ENCODE peak calls at places on chromosome 21, in ten cellular contexts. O, P, G, W, T, E, B, J, F and N are unnamed samples.

GRCh38 chr21:18951291-18952038 is 547.9 kb upstream of the TMPRSS15 start:
- DNase-seq in E (no peak), B (peak), G (no peak), W (peak), T (peak), J (no peak), O (no peak), F (no peak), P (no peak), N (peak)

GRCh38 chr21:17513214-17514123 is 626 bp downstream of the CXADR start:
- DNase-seq in T (peak), P (no peak), J (no peak), B (peak), E (peak), G (no peak), O (peak), F (peak), W (no peak), N (peak)

GRCh38 chr21:46603228-46603627 is 1.7 kb downstream of the S100B start:
- DNase-seq in G (no peak), W (no peak), T (no peak), P (no peak), F (no peak), E (no peak), B (no peak), J (no peak), O (no peak), N (no peak)

GRCh38 chr21:15514073-15514946 is 215.5 kb upstream of the USP25 start:
- DNase-seq in F (no peak), W (no peak), P (no peak), T (peak), B (no peak), E (no peak), O (no peak), J (no peak), G (no peak), N (no peak)

GRCh38 chr21:20377250-20377649 is 621.0 kb upstream of the NCAM2 start:
- DNase-seq in P (no peak), T (no peak), O (no peak), J (no peak), E (no peak), B (no peak), F (no peak), W (no peak), G (no peak), N (peak)

GRCh38 chr21:36550761-36551160 is 70.8 kb upstream of the CLDN14 start:
- DNase-seq in G (peak), J (no peak), B (peak), W (no peak), E (no peak), F (no peak), T (no peak), O (no peak), P (peak), N (no peak)

GRCh38 chr21:43954042-43954441 is 58.1 kb upstream of the TRAPPC10 start:
- DNase-seq in E (no peak), G (no peak), T (no peak), F (no peak), B (no peak), J (no peak), P (no peak), O (no peak), W (no peak), N (no peak)

GRCh38 chr21:37766104-37766503 is 150.2 kb downstream of the KCNJ6 start:
- DNase-seq in J (no peak), W (no peak), G (no peak), E (no peak), O (no peak), F (no peak), P (no peak), B (no peak), T (no peak), N (no peak)

GRCh38 chr21:36047139-36047538 is 13.2 kb downstream of the SETD4 start:
- DNase-seq in F (no peak), P (no peak), E (no peak), B (no peak), O (no peak), G (no peak), W (no peak), J (no peak), T (no peak), N (no peak)

GRCh38 chr21:35982717-35983116 is 77.6 kb downstream of the SETD4 start:
- DNase-seq in J (no peak), B (no peak), P (no peak), E (no peak), G (no peak), W (no peak), F (no peak), O (no peak), T (no peak), N (peak)

GRCh38 chr21:14581902-14582457 is 35.9 kb upstream of the SAMSN1 start:
- DNase-seq in E (no peak), G (no peak), P (no peak), O (no peak), T (no peak), W (no peak), F (no peak), J (no peak), B (no peak), N (no peak)

GRCh38 chr21:25338415-25338814 is 268.9 kb downstream of the MRPL39 start:
- DNase-seq in O (no peak), T (no peak), W (no peak), B (no peak), G (no peak), F (no peak), J (no peak), P (no peak), E (no peak), N (no peak)

GRCh38 chr21:46515109-46515508 is 56.4 kb downstream of the DIP2A start:
- DNase-seq in G (no peak), O (no peak), F (no peak), T (no peak), P (no peak), E (peak), W (no peak), B (peak), J (no peak), N (no peak)

GRCh38 chr21:34129039-34129891 is 55.9 kb downstream of the MRPS6 start:
- DNase-seq in B (peak), E (peak), G (no peak), J (no peak), P (peak), F (no peak), W (peak), O (no peak), T (no peak), N (no peak)
- H3K4me3 ChIP-seq in B (peak), E (no peak), G (no peak), J (no peak), P (peak), F (no peak), W (no peak), O (peak), T (no peak), N (no peak)

DNA sequence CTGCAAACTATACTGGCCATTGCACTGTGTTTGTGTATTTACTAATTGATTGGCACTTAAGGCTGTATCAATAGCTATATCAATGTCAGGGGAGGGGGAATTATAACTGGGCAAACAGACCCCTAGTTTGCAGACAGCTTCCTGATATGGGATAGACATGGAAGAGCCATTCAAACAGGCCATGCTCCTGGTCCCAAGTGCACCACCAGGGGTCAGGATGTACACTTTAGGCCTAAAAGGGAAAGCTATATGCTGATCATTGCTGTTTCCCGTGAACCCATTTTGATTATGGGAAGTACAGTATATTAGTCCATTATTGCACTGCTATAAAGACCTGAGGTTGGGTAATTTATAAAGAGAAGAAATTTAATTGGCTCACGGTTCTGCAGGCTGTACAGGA is 125.0 kb upstream of the BACE2 start:
- DNase-seq in J (no peak), P (no peak), W (no peak), O (no peak), F (no peak), G (no peak), B (no peak), T (no peak), E (no peak), N (no peak)
- TF ChIP-seq CTCF in J (no peak), P (peak), W (no peak), O (no peak), F (peak), G (no peak), B (no peak), T (peak), E (no peak), N (peak)

DNA sequence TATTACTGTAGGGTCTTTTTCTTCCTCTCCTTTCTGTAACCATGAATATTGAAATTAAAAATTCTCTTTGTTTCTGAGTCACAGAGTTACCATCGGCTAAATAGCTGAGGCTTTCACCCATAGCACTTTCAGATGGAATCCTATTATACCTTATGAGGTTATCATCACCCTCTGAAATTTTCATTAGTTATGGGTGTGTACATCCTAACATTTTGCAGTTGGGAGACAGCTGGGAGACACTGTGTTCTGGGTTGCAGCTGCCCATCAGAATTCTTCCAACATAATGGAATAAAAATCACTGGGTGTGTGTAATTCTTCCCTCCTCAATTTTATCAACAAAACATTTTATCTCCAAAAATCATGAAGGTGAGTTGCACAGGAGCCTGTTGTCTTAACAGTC is 17.5 kb downstream of the CYYR1 start:
- DNase-seq in P (no peak), E (no peak), W (no peak), F (no peak), G (no peak), B (no peak), T (no peak), J (no peak), O (no peak), N (no peak)
- H3K4me3 ChIP-seq in P (no peak), E (no peak), W (no peak), F (no peak), G (no peak), B (no peak), T (no peak), J (no peak), O (no peak), N (no peak)

GRCh38 chr21:32425628-32426027 is 13.1 kb downstream of the EVA1C start:
- DNase-seq in O (no peak), G (no peak), J (no peak), T (no peak), P (no peak), W (no peak), B (no peak), E (no peak), F (no peak), N (no peak)
- TF ChIP-seq CTCF in O (no peak), G (no peak), J (no peak), T (no peak), P (no peak), W (no peak), B (no peak), E (no peak), F (no peak), N (no peak)

DNA sequence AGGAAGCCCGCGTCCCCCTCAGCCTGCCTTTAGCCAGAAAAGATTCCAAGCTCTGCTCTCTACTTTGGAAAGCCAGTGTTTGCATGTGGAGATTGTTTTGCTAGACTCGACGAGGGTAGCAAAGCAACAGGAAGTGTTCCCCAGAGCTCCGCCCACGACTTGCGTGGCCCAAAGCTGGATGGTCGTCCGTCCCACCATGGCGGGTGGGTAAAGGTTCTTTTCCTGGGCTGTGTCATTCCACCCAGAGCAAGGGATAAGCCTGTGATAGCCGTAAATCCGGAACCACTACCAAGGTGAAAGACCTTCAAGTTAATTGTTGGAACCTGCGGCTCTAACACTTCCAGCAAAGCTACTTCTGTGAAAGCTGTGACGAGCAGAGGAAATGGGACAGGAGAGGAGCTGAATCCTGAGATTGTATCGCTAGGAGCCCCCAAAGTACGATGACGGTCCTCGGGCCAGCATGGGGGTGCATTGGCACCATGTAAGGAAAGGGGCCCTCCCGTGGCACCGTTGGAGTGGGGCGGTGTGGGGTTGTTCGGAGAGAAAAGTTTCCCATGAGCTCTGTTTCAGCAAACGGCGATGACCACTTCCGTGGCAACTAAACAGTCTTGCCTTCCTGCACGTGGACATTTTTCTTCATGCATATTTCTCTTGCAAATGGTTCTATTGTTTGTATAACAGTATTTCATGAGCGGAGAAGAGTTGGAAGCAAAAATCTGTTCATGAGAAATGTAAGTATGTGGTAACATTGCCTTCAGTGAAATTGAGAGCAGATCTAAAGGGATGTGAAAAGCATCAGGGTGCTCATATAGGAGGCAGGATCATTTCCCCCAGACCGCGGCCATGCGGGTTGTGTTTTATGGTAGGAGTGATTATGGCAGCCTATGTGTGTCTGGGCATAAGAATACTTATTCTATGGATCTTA is 8.3 kb downstream of the MX2 start:
- DNase-seq in E (no peak), W (no peak), J (no peak), T (no peak), P (no peak), G (no peak), F (no peak), O (no peak), B (no peak), N (no peak)
- H3K4me3 ChIP-seq in E (peak), W (no peak), J (no peak), T (no peak), P (no peak), G (peak), F (peak), O (peak), B (no peak), N (no peak)

GRCh38 chr21:39208624-39209333 is 25.5 kb upstream of the PSMG1 start:
- DNase-seq in P (no peak), G (no peak), J (no peak), O (no peak), W (no peak), F (no peak), B (no peak), E (no peak), T (no peak), N (peak)

GRCh38 chr21:39209334-39209688 is 26.1 kb upstream of the PSMG1 start:
- DNase-seq in J (no peak), G (no peak), O (no peak), F (no peak), W (no peak), E (no peak), B (no peak), T (no peak), P (no peak), N (no peak)

GRCh38 chr21:39204134-39204533 is 20.9 kb upstream of the PSMG1 start:
- DNase-seq in T (no peak), E (no peak), P (no peak), W (no peak), O (no peak), J (no peak), F (no peak), G (no peak), B (no peak), N (no peak)
- TF ChIP-seq CTCF in T (peak), E (no peak), P (no peak), W (peak), O (no peak), J (no peak), F (no peak), G (no peak), B (peak), N (no peak)

DNA sequence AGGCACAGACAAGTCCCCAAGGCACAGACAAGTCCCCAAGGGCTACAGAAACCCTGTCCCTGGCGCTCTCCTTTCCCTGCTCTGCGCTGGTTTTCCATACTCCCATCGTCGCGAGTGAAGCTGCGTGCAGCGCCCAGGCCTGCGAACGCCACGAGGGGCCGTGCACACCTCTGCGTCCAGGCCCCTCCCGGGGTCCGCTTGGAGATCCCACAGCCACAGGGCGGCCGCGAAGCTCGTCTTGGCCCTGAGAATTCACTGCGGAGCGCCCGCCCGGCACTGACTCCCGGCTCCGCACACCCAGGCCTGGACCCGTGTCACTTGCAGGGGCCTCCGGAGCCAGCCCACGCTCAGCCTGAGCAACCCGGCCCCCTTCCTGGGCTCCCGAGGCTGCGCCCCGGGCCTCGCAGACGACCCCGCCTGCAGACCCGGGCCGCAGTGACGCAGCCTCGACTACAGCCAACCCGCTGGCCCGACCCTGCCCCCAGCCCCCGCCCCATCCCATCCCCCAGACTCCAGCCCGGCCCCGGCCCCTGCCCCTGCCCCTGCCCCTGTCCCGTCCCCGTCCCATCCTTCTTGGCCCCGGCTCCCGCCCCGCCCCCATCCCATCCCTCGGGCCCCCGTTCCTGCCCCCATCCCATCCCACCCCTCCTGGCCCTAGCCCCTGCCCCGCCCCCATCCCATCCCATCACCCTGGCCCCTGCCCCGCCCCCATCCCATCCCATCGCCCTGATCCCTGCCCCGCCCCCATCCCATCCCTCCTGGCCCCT is 841 bp downstream of the POFUT2 start:
- DNase-seq in B (no peak), E (no peak), W (no peak), P (no peak), G (peak), J (peak), O (peak), F (peak), T (no peak), N (no peak)
- H3K4me3 ChIP-seq in B (peak), E (peak), W (peak), P (peak), G (peak), J (peak), O (peak), F (peak), T (peak), N (peak)

GRCh38 chr21:42537106-42537742 is 23.6 kb downstream of the SLC37A1 start:
- DNase-seq in O (no peak), W (no peak), G (peak), J (no peak), P (no peak), E (no peak), T (peak), B (no peak), F (no peak), N (peak)
- TF ChIP-seq CTCF in O (peak), W (peak), G (peak), J (peak), P (no peak), E (no peak), T (peak), B (peak), F (no peak), N (no peak)